ENCODE peak calls at places on chromosomes 3 and 15, in seven cellular contexts. One of them, this sample, is unnamed.

GRCh38 chr15:99016680-99017321 is 9.2 kb upstream of the PGPEP1L start:
- DNase-seq in SJSA1: peak
- DNase-seq in right lobe of liver: no peak
- DNase-seq in IMR-90: peak
- DNase-seq in upper lobe of right lung: no peak
- DNase-seq in Peyer's patch: no peak
- DNase-seq in CD4-positive, CD25-positive, alpha-beta regulatory T cell: no peak
- DNase-seq in this sample: no peak

GRCh38 chr3:146160233-146160963 is 586 bp downstream of the PLOD2 start:
- DNase-seq in SJSA1: peak
- DNase-seq in upper lobe of right lung: peak
- DNase-seq in CD4-positive, CD25-positive, alpha-beta regulatory T cell: no peak
- DNase-seq in Peyer's patch: peak
- DNase-seq in right lobe of liver: peak
- DNase-seq in IMR-90: peak
- DNase-seq in this sample: no peak

GRCh38 chr15:62416535-62416934 is 251.4 kb upstream of the C2CD4B start:
- DNase-seq in Peyer's patch: no peak
- DNase-seq in CD4-positive, CD25-positive, alpha-beta regulatory T cell: no peak
- DNase-seq in SJSA1: no peak
- DNase-seq in IMR-90: no peak
- DNase-seq in upper lobe of right lung: no peak
- DNase-seq in right lobe of liver: no peak
- DNase-seq in this sample: no peak

GRCh38 chr15:88498991-88499390 is 31.5 kb downstream of the MRPS11 start:
- DNase-seq in upper lobe of right lung: no peak
- DNase-seq in right lobe of liver: no peak
- DNase-seq in Peyer's patch: no peak
- DNase-seq in SJSA1: no peak
- DNase-seq in CD4-positive, CD25-positive, alpha-beta regulatory T cell: no peak
- DNase-seq in IMR-90: no peak
- DNase-seq in this sample: no peak

GRCh38 chr3:15064299-15064834 is 748 bp downstream of the MRPS25 start:
- DNase-seq in right lobe of liver: no peak
- DNase-seq in upper lobe of right lung: no peak
- DNase-seq in Peyer's patch: peak
- DNase-seq in CD4-positive, CD25-positive, alpha-beta regulatory T cell: peak
- DNase-seq in IMR-90: peak
- DNase-seq in SJSA1: no peak
- DNase-seq in this sample: no peak

GRCh38 chr3:64220161-64220560 is 5.1 kb downstream of the PRICKLE2 start:
- DNase-seq in SJSA1: no peak
- DNase-seq in right lobe of liver: no peak
- DNase-seq in Peyer's patch: no peak
- DNase-seq in CD4-positive, CD25-positive, alpha-beta regulatory T cell: no peak
- DNase-seq in upper lobe of right lung: no peak
- DNase-seq in IMR-90: peak
- DNase-seq in this sample: no peak

GRCh38 chr3:188554404-188554803 is 400.4 kb downstream of the LPP start:
- DNase-seq in SJSA1: no peak
- DNase-seq in IMR-90: peak
- DNase-seq in upper lobe of right lung: no peak
- DNase-seq in CD4-positive, CD25-positive, alpha-beta regulatory T cell: no peak
- DNase-seq in right lobe of liver: no peak
- DNase-seq in Peyer's patch: no peak
- DNase-seq in this sample: no peak

GRCh38 chr15:62241135-62241770 is 76.2 kb upstream of the C2CD4B start:
- DNase-seq in upper lobe of right lung: no peak
- DNase-seq in CD4-positive, CD25-positive, alpha-beta regulatory T cell: no peak
- DNase-seq in right lobe of liver: peak
- DNase-seq in IMR-90: no peak
- DNase-seq in SJSA1: no peak
- DNase-seq in Peyer's patch: no peak
- DNase-seq in this sample: no peak

GRCh38 chr3:98548544-98548943 is 16.8 kb downstream of the GPR15 start:
- DNase-seq in CD4-positive, CD25-positive, alpha-beta regulatory T cell: no peak
- DNase-seq in Peyer's patch: no peak
- DNase-seq in SJSA1: no peak
- DNase-seq in upper lobe of right lung: no peak
- DNase-seq in right lobe of liver: no peak
- DNase-seq in IMR-90: no peak
- DNase-seq in this sample: no peak

GRCh38 chr3:8990266-8991215 is 27.3 kb upstream of the RAD18 start:
- DNase-seq in SJSA1: peak
- DNase-seq in Peyer's patch: no peak
- DNase-seq in upper lobe of right lung: no peak
- DNase-seq in IMR-90: peak
- DNase-seq in right lobe of liver: no peak
- DNase-seq in CD4-positive, CD25-positive, alpha-beta regulatory T cell: no peak
- DNase-seq in this sample: no peak

GRCh38 chr3:26090589-26090988 is 300.7 kb downstream of the OXSM start:
- DNase-seq in Peyer's patch: no peak
- DNase-seq in upper lobe of right lung: no peak
- DNase-seq in right lobe of liver: no peak
- DNase-seq in SJSA1: no peak
- DNase-seq in CD4-positive, CD25-positive, alpha-beta regulatory T cell: no peak
- DNase-seq in IMR-90: no peak
- DNase-seq in this sample: no peak

GRCh38 chr3:113157408-113157980 is 53.9 kb upstream of the BOC start:
- DNase-seq in SJSA1: no peak
- DNase-seq in right lobe of liver: no peak
- DNase-seq in CD4-positive, CD25-positive, alpha-beta regulatory T cell: no peak
- DNase-seq in IMR-90: no peak
- DNase-seq in upper lobe of right lung: no peak
- DNase-seq in Peyer's patch: no peak
- DNase-seq in this sample: no peak

GRCh38 chr3:165895919-165896318 is 58.7 kb upstream of the BCHE start:
- DNase-seq in upper lobe of right lung: no peak
- DNase-seq in SJSA1: no peak
- DNase-seq in CD4-positive, CD25-positive, alpha-beta regulatory T cell: no peak
- DNase-seq in Peyer's patch: no peak
- DNase-seq in right lobe of liver: no peak
- DNase-seq in IMR-90: no peak
- DNase-seq in this sample: no peak

GRCh38 chr15:28021281-28022039 is 77.7 kb downstream of the OCA2 start:
- DNase-seq in Peyer's patch: peak
- DNase-seq in upper lobe of right lung: peak
- DNase-seq in right lobe of liver: peak
- DNase-seq in CD4-positive, CD25-positive, alpha-beta regulatory T cell: no peak
- DNase-seq in SJSA1: peak
- DNase-seq in IMR-90: peak
- DNase-seq in this sample: peak

GRCh38 chr3:194069421-194070219 is 66.3 kb upstream of the HES1 start:
- DNase-seq in CD4-positive, CD25-positive, alpha-beta regulatory T cell: no peak
- DNase-seq in upper lobe of right lung: no peak
- DNase-seq in Peyer's patch: no peak
- DNase-seq in IMR-90: peak
- DNase-seq in SJSA1: no peak
- DNase-seq in right lobe of liver: peak
- DNase-seq in this sample: no peak

GRCh38 chr3:139202226-139202958 is 141.4 kb upstream of the MRPS22 start:
- DNase-seq in SJSA1: no peak
- DNase-seq in CD4-positive, CD25-positive, alpha-beta regulatory T cell: no peak
- DNase-seq in Peyer's patch: peak
- DNase-seq in IMR-90: no peak
- DNase-seq in right lobe of liver: peak
- DNase-seq in upper lobe of right lung: no peak
- DNase-seq in this sample: no peak

GRCh38 chr3:139203752-139204151 is 140.1 kb upstream of the MRPS22 start:
- DNase-seq in CD4-positive, CD25-positive, alpha-beta regulatory T cell: no peak
- DNase-seq in right lobe of liver: no peak
- DNase-seq in upper lobe of right lung: no peak
- DNase-seq in IMR-90: no peak
- DNase-seq in Peyer's patch: no peak
- DNase-seq in SJSA1: no peak
- DNase-seq in this sample: no peak

GRCh38 chr3:139199421-139200010 is 144.3 kb upstream of the MRPS22 start:
- DNase-seq in right lobe of liver: no peak
- DNase-seq in SJSA1: no peak
- DNase-seq in CD4-positive, CD25-positive, alpha-beta regulatory T cell: no peak
- DNase-seq in Peyer's patch: no peak
- DNase-seq in IMR-90: no peak
- DNase-seq in upper lobe of right lung: no peak
- DNase-seq in this sample: no peak

GRCh38 chr3:139202959-139203349 is 140.9 kb upstream of the MRPS22 start:
- DNase-seq in Peyer's patch: no peak
- DNase-seq in right lobe of liver: no peak
- DNase-seq in IMR-90: no peak
- DNase-seq in upper lobe of right lung: no peak
- DNase-seq in SJSA1: no peak
- DNase-seq in CD4-positive, CD25-positive, alpha-beta regulatory T cell: no peak
- DNase-seq in this sample: no peak

DNA sequence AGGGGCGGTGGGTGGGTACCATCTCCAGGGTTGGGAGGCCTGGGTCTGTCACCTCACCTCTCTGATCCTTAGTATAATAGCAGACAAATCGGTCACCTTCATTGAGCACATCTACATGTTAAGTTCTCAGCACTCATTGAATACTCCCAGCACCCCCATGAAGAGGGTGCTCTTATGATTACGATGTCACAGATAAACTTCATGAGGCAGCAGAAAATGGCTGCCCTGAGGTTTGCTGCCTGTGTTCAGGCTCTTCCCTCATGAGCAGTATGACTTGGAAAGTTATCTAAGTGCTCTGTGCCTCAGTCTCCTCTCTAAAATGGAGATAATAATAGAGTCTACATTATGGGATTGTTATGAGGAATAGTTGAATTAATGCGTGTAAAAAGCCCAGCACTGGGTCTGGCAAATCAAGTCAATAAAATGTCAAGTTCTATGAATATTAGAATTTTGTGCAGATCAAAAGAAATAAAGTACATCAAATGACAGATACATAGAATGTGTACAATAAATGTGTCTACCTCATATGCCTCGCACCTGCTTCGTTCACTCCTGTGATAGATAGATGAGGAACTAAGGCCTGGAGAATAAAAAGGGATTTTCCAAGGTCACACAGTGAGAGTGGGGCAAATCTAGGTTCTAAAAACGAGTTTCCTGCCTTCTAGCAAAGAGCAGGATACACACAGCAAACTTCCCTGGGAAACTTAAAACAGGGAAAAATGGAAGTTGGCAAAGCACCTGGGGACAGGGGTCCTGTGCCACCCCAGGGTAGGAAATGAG is 142.2 kb upstream of the MRPS22 start:
- DNase-seq in SJSA1: no peak
- DNase-seq in CD4-positive, CD25-positive, alpha-beta regulatory T cell: no peak
- DNase-seq in upper lobe of right lung: no peak
- DNase-seq in right lobe of liver: no peak
- DNase-seq in Peyer's patch: no peak
- DNase-seq in IMR-90: no peak
- DNase-seq in this sample: no peak
- H3K27ac ChIP-seq in SJSA1: no peak
- H3K27ac ChIP-seq in CD4-positive, CD25-positive, alpha-beta regulatory T cell: no peak
- H3K27ac ChIP-seq in upper lobe of right lung: no peak
- H3K27ac ChIP-seq in right lobe of liver: no peak
- H3K27ac ChIP-seq in Peyer's patch: no peak
- H3K27ac ChIP-seq in IMR-90: no peak
- H3K27ac ChIP-seq in this sample: no peak

DNA sequence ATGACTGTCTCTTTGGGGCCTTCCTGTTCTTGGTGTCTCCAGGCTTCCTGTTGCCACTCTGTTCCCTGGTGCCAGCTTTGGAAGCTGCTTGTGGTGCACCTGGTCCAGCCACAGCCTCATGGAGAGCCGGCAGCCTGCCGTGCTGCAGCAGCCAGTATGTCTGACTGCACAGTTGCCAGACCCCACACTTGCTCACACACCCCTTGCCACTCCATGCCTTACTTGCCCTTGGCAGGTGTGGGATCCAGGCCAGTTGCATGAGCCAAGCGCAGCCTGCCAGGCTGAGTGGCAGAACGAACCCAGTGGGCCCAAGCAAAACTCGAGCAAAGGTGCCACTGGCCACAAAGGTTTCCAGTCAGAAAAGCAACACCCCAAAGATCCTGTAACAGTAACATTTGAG is 309.2 kb downstream of the DOCK3 start:
- DNase-seq in Peyer's patch: no peak
- DNase-seq in upper lobe of right lung: no peak
- DNase-seq in right lobe of liver: no peak
- DNase-seq in IMR-90: no peak
- DNase-seq in CD4-positive, CD25-positive, alpha-beta regulatory T cell: no peak
- DNase-seq in SJSA1: no peak
- DNase-seq in this sample: peak
- H3K27ac ChIP-seq in Peyer's patch: no peak
- H3K27ac ChIP-seq in upper lobe of right lung: no peak
- H3K27ac ChIP-seq in right lobe of liver: no peak
- H3K27ac ChIP-seq in IMR-90: no peak
- H3K27ac ChIP-seq in CD4-positive, CD25-positive, alpha-beta regulatory T cell: no peak
- H3K27ac ChIP-seq in SJSA1: no peak
- H3K27ac ChIP-seq in this sample: no peak

DNA sequence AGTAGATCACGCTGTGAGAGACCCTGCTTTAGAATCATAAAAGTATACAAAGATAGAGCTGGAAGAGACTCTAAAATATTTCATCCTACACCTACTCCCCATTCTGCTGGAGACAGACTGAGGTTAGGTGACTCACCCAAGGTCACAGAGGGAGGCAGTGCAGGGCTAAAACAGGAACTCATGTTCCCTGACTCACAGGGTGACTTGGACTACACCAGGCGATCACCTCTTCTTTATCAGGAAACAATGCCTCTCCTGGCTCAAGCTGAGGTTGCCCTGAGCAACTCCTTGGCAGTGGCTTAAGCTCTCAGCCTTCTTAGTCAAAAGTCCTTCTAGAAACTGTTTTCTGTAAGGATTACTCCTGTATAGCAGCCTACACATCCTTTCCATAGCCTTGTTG is 26.4 kb upstream of the TNFAIP8L3 start:
- DNase-seq in right lobe of liver: no peak
- DNase-seq in IMR-90: peak
- DNase-seq in Peyer's patch: no peak
- DNase-seq in SJSA1: peak
- DNase-seq in CD4-positive, CD25-positive, alpha-beta regulatory T cell: no peak
- DNase-seq in upper lobe of right lung: no peak
- DNase-seq in this sample: no peak
- H3K27ac ChIP-seq in right lobe of liver: no peak
- H3K27ac ChIP-seq in IMR-90: no peak
- H3K27ac ChIP-seq in Peyer's patch: no peak
- H3K27ac ChIP-seq in SJSA1: no peak
- H3K27ac ChIP-seq in CD4-positive, CD25-positive, alpha-beta regulatory T cell: no peak
- H3K27ac ChIP-seq in upper lobe of right lung: no peak
- H3K27ac ChIP-seq in this sample: no peak

DNA sequence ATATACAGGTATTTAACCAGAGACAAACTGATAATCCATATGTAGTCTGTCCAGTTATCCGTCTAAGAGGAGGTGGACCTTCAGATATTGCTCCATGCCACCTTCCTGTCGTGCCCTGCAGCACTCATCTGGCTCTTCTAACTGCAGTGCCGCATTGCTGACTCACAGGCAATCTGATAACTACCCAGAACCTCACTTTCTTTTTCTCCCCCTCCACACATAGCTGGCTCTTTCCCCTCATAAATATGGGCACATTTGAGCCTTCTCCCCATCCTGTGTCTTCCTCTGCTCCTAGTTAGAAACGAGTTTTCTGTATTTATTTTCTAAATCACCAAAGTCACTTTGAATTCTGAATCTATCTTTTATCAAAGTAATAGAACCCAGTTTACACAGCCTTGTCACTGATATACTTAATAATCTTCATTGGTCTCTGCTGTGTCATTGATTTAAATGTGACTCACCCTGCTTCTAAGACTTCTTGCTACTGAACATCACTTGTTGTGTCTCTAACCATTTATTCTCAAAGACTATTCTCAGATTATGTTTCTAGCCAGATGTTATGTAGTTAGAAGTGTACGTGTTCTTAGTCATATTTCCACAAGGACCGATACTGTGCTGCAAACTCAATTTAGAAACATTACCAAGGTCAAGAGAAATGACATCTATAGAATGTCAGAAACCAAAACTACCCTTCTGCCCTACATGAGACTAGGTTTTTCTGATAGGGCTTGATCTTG is 17.4 kb upstream of the KCNMB2 start:
- DNase-seq in upper lobe of right lung: no peak
- DNase-seq in Peyer's patch: no peak
- DNase-seq in CD4-positive, CD25-positive, alpha-beta regulatory T cell: no peak
- DNase-seq in SJSA1: no peak
- DNase-seq in right lobe of liver: no peak
- DNase-seq in IMR-90: no peak
- DNase-seq in this sample: no peak
- H3K27ac ChIP-seq in upper lobe of right lung: no peak
- H3K27ac ChIP-seq in Peyer's patch: no peak
- H3K27ac ChIP-seq in CD4-positive, CD25-positive, alpha-beta regulatory T cell: no peak
- H3K27ac ChIP-seq in SJSA1: no peak
- H3K27ac ChIP-seq in right lobe of liver: no peak
- H3K27ac ChIP-seq in IMR-90: no peak
- H3K27ac ChIP-seq in this sample: no peak